ENCODE peak calls at places on chromosomes 12 and 14, in ten cellular contexts. Z is GM23248; S is fibroblast of gingiva; R is stromal cell of bone marrow; F is CD8-positive, alpha-beta memory T cell; E is esophagus squamous epithelium; M is thoracic aorta; N is lower leg skin; A is MG63; V is NCI-H2029. C is an unnamed sample.

GRCh38 chr12:47824198-47824597 is 4.5 kb upstream of the HDAC7 start:
- DNase-seq in Z (no peak), S (no peak), R (no peak), F (no peak), E (no peak), M (no peak), N (no peak), A (no peak), V (no peak), C (no peak)

GRCh38 chr14:96261053-96261452 is 5.0 kb downstream of the BDKRB1 start:
- DNase-seq in Z (no peak), S (no peak), R (no peak), F (no peak), E (no peak), M (no peak), N (no peak), A (no peak), V (no peak), C (no peak)

GRCh38 chr12:66548338-66549049 is 130.4 kb downstream of the GRIP1 start:
- DNase-seq in Z (peak; percentile 2), S (no peak), R (no peak), F (no peak), E (no peak), M (no peak), N (no peak), A (no peak), V (no peak), C (no peak)

GRCh38 chr12:68222336-68222735 is 3.3 kb downstream of the IL26 start:
- DNase-seq in Z (peak; percentile 18), S (no peak), R (no peak), F (no peak), E (no peak), M (no peak), N (no peak), A (no peak), V (peak; percentile 22), C (no peak)

GRCh38 chr12:51951843-51952722 is 584 bp downstream of the ACVR1B start:
- DNase-seq in Z (peak; percentile 49), S (no peak), R (no peak), F (no peak), E (no peak), M (no peak), N (peak; percentile 30), A (no peak), V (no peak), C (no peak)

GRCh38 chr12:97650242-97650641 is 187.6 kb downstream of the RMST start:
- DNase-seq in Z (no peak), S (no peak), R (peak; percentile 6), F (no peak), E (no peak), M (no peak), N (no peak), A (peak; percentile 1), V (no peak), C (no peak)

GRCh38 chr12:68432622-68433021 is 100.5 kb upstream of the MDM1 start:
- DNase-seq in Z (no peak), S (no peak), R (no peak), F (no peak), E (no peak), M (no peak), N (no peak), A (no peak), V (no peak), C (no peak)

GRCh38 chr12:120368789-120369475 is at the start of gene MSI1:
- DNase-seq in Z (peak; percentile 42), S (no peak), R (no peak), F (no peak), E (no peak), M (no peak), N (no peak), A (no peak), V (no peak), C (no peak)

GRCh38 chr12:15924956-15925355 is 13.8 kb downstream of the DERA start:
- DNase-seq in Z (no peak), S (no peak), R (no peak), F (no peak), E (no peak), M (no peak), N (no peak), A (no peak), V (no peak), C (no peak)

GRCh38 chr14:68942281-68943035 is 36.6 kb downstream of the ACTN1 start:
- DNase-seq in Z (no peak), S (no peak), R (no peak), F (no peak), E (no peak), M (no peak), N (no peak), A (no peak), V (no peak), C (no peak)

GRCh38 chr12:12221560-12221959 is 45.3 kb downstream of the LRP6 start:
- DNase-seq in Z (no peak), S (no peak), R (no peak), F (no peak), E (no peak), M (no peak), N (no peak), A (no peak), V (no peak), C (no peak)

GRCh38 chr12:120640840-120641833 is 711 bp downstream of the CABP1 start:
- DNase-seq in Z (peak; percentile 73), S (peak; percentile 20), R (no peak), F (peak; percentile 43), E (no peak), M (no peak), N (no peak), A (peak; percentile 58), V (no peak), C (no peak)

GRCh38 chr14:48331421-48331820 is 656.0 kb upstream of the MDGA2 start:
- DNase-seq in Z (no peak), S (no peak), R (no peak), F (no peak), E (no peak), M (no peak), N (no peak), A (no peak), V (no peak), C (no peak)